ENCODE peak calls at places on chromosome 9, in six cellular contexts. Q, U, V, F, P and L are unnamed samples.

GRCh38 chr9:123314617-123315016 is 41.4 kb upstream of the CRB2 start:
- DNase-seq in Q (no peak), U (no peak), V (no peak), F (no peak), P (no peak), L (no peak)

GRCh38 chr9:138010274-138010800 is 132.8 kb downstream of the CACNA1B start:
- DNase-seq in Q (no peak), U (no peak), V (peak), F (no peak), P (no peak), L (no peak)

GRCh38 chr9:37503736-37504135 is 18.0 kb downstream of the POLR1E start:
- DNase-seq in Q (peak), U (no peak), V (no peak), F (no peak), P (no peak), L (no peak)

GRCh38 chr9:89226076-89226475 is 47.5 kb upstream of the SHC3 start:
- DNase-seq in Q (peak), U (no peak), V (peak), F (no peak), P (no peak), L (no peak)

GRCh38 chr9:135372036-135372435 is 107.5 kb upstream of the PPP1R26 start:
- DNase-seq in Q (no peak), U (no peak), V (no peak), F (no peak), P (no peak), L (no peak)

GRCh38 chr9:135770203-135770535 is 68.2 kb downstream of the KCNT1 start:
- DNase-seq in Q (no peak), U (no peak), V (no peak), F (no peak), P (no peak), L (no peak)

GRCh38 chr9:134066923-134067851 is 639 bp downstream of the BRD3 start:
- DNase-seq in Q (peak), U (peak), V (no peak), F (no peak), P (peak), L (no peak)

GRCh38 chr9:77025146-77025545 is 5.7 kb downstream of the FOXB2 start:
- DNase-seq in Q (no peak), U (no peak), V (no peak), F (no peak), P (no peak), L (no peak)

GRCh38 chr9:85483214-85483613 is 258.5 kb downstream of the AGTPBP1 start:
- DNase-seq in Q (no peak), U (no peak), V (no peak), F (no peak), P (no peak), L (no peak)

GRCh38 chr9:6759114-6759977 is 1.6 kb downstream of the KDM4C start:
- DNase-seq in Q (peak), U (peak), V (no peak), F (peak), P (no peak), L (no peak)

GRCh38 chr9:112764344-112764743 is 13.8 kb downstream of the SNX30 start:
- DNase-seq in Q (peak), U (no peak), V (no peak), F (no peak), P (no peak), L (peak)